ENCODE peak calls at places on chromosomes 7 and 10, in six cellular contexts. E is lower leg skin, K is HTR-8/SVneo, J is HCT116, B is AG04449, P is B cell. F is an unnamed sample.

GRCh38 chr7:155190608-155191536 is 106.8 kb upstream of the INSIG1 start:
- DNase-seq in E (no peak), P (peak), B (no peak), K (peak), J (no peak), F (peak)

GRCh38 chr7:954330-955238 is at the start of gene ADAP1:
- DNase-seq in J (no peak), E (no peak), K (peak), B (no peak), P (peak), F (no peak)

GRCh38 chr10:1050555-1050954 is 1.6 kb upstream of the IDI1 start:
- DNase-seq in K (no peak), B (no peak), J (peak), P (peak), E (peak), F (no peak)

GRCh38 chr10:78630944-78631838 is 437.6 kb upstream of the ZMIZ1 start:
- DNase-seq in E (no peak), B (no peak), P (no peak), J (no peak), K (no peak), F (no peak)

GRCh38 chr10:71347587-71348395 is 28.7 kb downstream of the SLC29A3 start:
- DNase-seq in P (no peak), J (no peak), E (no peak), B (no peak), K (no peak), F (no peak)

GRCh38 chr7:17027143-17027802 is 145.5 kb upstream of the AGR3 start:
- DNase-seq in K (no peak), B (no peak), P (no peak), E (no peak), J (no peak), F (no peak)

GRCh38 chr10:13837966-13838365 is 251.2 kb downstream of the PRPF18 start:
- DNase-seq in K (no peak), J (no peak), B (no peak), P (no peak), E (no peak), F (no peak)

GRCh38 chr10:86918022-86918471 is 39.4 kb downstream of the MMRN2 start:
- DNase-seq in J (no peak), P (no peak), B (no peak), K (no peak), E (no peak), F (no peak)

GRCh38 chr10:11208908-11209809 is 191.5 kb downstream of the CELF2 start:
- DNase-seq in J (no peak), P (peak), E (no peak), B (no peak), K (no peak), F (no peak)